ENCODE peak calls at places on chromosome 3, in five cellular contexts. E is psoas muscle, C is sigmoid colon, J is Peyer's patch, V is PC-9. F is an unnamed sample.

GRCh38 chr3:43162573-43163084 is 56.8 kb upstream of the POMGNT2 start:
- DNase-seq in E (no peak), C (no peak), J (peak), V (no peak), F (no peak)

GRCh38 chr3:171229173-171229572 is 202.7 kb upstream of the SLC2A2 start:
- DNase-seq in E (no peak), C (no peak), J (no peak), V (no peak), F (no peak)

GRCh38 chr3:140432176-140432753 is 245.6 kb upstream of the TRIM42 start:
- DNase-seq in E (no peak), C (no peak), J (no peak), V (no peak), F (no peak)

GRCh38 chr3:52798978-52799476 is 4.4 kb downstream of the ITIH3 start:
- DNase-seq in E (no peak), C (no peak), J (no peak), V (no peak), F (no peak)

GRCh38 chr3:124731760-124732159 is 1.5 kb downstream of the UMPS start:
- DNase-seq in E (no peak), C (no peak), J (no peak), V (no peak), F (no peak)

GRCh38 chr3:107103786-107104185 is 273.5 kb upstream of the CCDC54 start:
- DNase-seq in E (no peak), C (no peak), J (no peak), V (no peak), F (no peak)

GRCh38 chr3:52014613-52015012 is 18.9 kb upstream of the RPL29 start:
- DNase-seq in E (peak), C (no peak), J (no peak), V (no peak), F (no peak)

GRCh38 chr3:184227481-184227935 is 1.9 kb upstream of the VWA5B2 start:
- DNase-seq in E (no peak), C (no peak), J (peak), V (no peak), F (no peak)

GRCh38 chr3:170359178-170359704 is 1.7 kb downstream of the SKIL start:
- DNase-seq in E (no peak), C (no peak), J (no peak), V (no peak), F (no peak)

GRCh38 chr3:154794383-154794782 is 285.7 kb upstream of the MME start:
- DNase-seq in E (no peak), C (no peak), J (no peak), V (no peak), F (no peak)

GRCh38 chr3:171427771-171428320 is 32.4 kb downstream of the TNIK start:
- DNase-seq in E (no peak), C (no peak), J (no peak), V (no peak), F (no peak)

GRCh38 chr3:81249540-81250029 is 511.9 kb downstream of the GBE1 start:
- DNase-seq in E (no peak), C (no peak), J (no peak), V (peak), F (no peak)

GRCh38 chr3:41688595-41689380 is 273.1 kb downstream of the ULK4 start:
- DNase-seq in E (no peak), C (no peak), J (no peak), V (no peak), F (no peak)

GRCh38 chr3:106908181-106908938 is 468.9 kb upstream of the CCDC54 start:
- DNase-seq in E (no peak), C (no peak), J (no peak), V (no peak), F (peak)

GRCh38 chr3:171883257-171883892 is 40.2 kb downstream of the TMEM212 start:
- DNase-seq in E (no peak), C (no peak), J (no peak), V (no peak), F (no peak)

GRCh38 chr3:45210308-45211038 is 15.6 kb downstream of the TMEM158 start:
- DNase-seq in E (peak), C (peak), J (peak), V (peak), F (peak)
- TF ChIP-seq CTCF in E (peak), C (peak), J (peak), V (peak), F (peak)

DNA sequence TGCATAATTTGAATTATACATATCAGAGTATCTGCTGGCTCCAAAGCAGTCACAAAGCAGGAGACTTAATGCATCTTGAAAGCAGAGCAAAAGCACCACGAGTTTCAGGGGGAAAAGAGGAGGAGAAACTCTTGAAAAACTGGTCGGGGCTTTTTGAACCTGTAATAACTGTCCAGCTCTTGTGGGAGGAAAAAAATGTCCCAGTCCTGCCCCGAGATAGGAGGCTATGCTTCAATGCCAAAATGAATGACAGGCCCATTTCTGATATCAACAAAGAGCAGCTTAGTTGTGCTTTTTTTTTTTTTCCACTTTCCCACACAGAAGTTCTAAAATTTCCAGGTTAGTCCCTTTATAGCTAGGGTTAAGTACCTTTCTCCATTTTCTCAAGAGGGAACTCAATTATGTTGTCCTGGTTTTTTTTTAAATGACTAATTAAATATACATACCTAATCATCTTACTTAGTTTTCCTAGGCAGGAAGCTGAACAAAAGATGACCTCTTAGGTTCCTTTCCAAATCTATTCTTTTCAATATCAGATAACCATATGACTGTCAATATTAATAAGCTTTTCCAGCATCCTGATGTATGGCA is 120.2 kb downstream of the TFDP2 start:
- DNase-seq in E (no peak), C (no peak), J (no peak), V (no peak), F (no peak)
- H3K4me3 ChIP-seq in E (peak), C (peak), J (no peak), V (no peak), F (no peak)

GRCh38 chr3:32870373-32871091 is 52.7 kb downstream of the TRIM71 start:
- DNase-seq in E (no peak), C (no peak), J (no peak), V (no peak), F (no peak)

GRCh38 chr3:32872487-32873382 is 54.9 kb downstream of the TRIM71 start:
- DNase-seq in E (no peak), C (peak), J (no peak), V (no peak), F (no peak)

GRCh38 chr3:32877598-32877997 is 59.8 kb downstream of the TRIM71 start:
- DNase-seq in E (no peak), C (no peak), J (no peak), V (no peak), F (no peak)

GRCh38 chr3:32876920-32877319 is 59.1 kb downstream of the TRIM71 start:
- DNase-seq in E (no peak), C (no peak), J (no peak), V (no peak), F (no peak)

GRCh38 chr3:32873491-32874130 is 55.8 kb downstream of the TRIM71 start:
- DNase-seq in E (peak), C (no peak), J (no peak), V (no peak), F (no peak)
- TF ChIP-seq CTCF in E (no peak), C (no peak), J (no peak), V (no peak), F (no peak)

DNA sequence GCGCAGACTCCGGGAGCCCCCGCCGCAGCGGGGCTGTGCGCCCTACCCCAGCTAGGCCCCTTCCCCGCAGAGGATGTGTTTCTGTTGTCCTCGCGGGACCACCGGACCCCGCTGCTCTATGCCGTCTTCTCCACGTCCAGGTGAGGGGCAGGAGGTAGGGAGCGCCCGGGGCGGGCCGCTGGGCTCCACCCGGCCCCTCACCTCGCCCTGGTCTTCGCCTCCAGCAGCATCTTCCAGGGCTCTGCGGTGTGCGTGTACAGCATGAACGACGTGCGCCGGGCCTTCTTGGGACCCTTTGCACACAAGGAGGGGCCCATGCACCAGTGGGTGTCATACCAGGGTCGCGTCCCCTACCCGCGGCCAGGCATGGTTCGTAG is 4.7 kb downstream of the SEMA3B start:
- DNase-seq in E (no peak), C (peak), J (no peak), V (no peak), F (peak)
- H3K4me3 ChIP-seq in E (peak), C (peak), J (peak), V (no peak), F (no peak)

DNA sequence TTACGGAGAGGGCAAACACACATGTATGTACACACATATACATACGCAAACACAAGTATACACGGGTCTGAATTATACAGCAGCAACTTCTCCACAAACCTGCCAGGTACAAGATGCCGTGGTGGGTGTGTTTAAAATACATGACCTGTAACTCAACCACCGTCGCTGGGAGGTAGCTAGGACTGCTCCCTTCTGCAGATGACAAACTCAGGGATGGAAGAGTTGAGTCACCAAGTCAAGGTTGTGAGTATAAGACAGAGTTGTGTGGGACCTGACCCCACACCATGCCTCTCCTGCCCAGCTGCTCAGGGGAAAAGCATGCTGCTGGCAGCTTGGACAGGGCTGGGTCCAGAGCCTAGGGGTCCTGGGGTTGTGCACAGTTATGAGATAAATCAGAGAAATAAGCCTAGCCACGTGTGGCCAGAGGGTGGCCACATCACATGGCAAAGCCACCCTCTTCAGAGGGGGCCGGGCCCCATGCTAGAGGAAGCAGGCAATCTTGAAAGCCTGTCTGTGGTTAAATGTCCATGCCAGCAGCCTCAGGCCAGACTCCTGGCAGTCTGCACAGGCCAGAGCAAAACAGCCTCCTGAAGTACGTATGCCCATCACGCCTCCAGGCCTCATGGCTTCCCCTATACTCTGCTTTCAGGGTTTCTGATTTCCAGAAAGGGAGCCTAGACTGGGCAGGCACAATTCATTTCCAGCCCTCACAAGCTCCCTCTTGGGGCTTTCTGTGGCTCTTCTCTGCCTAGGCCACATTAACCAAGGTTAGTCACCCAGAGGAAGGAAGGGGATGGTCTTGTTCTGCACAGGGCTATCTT is 107.7 kb upstream of the RPL32 start:
- DNase-seq in E (no peak), C (no peak), J (no peak), V (no peak), F (peak)
- TF ChIP-seq CTCF in E (no peak), C (no peak), J (no peak), V (no peak), F (no peak)

F was measured in kidney.